ENCODE peak calls at places on chromosome 1, in eight cellular contexts. M, B, G, S, Q, C, J and Z are unnamed samples.

GRCh38 chr1:31762726-31763670 is 1.1 kb downstream of the ADGRB2 start:
- DNase-seq in C (peak; percentile 37), Q (peak; percentile 80), S (peak; percentile 75), G (peak; percentile 56), J (peak; percentile 87), B (peak; percentile 83), M (peak; percentile 51), Z (no peak)

GRCh38 chr1:92483442-92484170 is 3.1 kb downstream of the GFI1 start:
- DNase-seq in G (no peak), B (no peak), S (no peak), J (peak; percentile 86), Q (no peak), M (no peak), C (no peak), Z (no peak)

GRCh38 chr1:26580116-26580515 is 50.6 kb downstream of the RPS6KA1 start:
- DNase-seq in B (no peak), G (no peak), S (no peak), Q (no peak), C (no peak), M (no peak), J (peak; percentile 53), Z (no peak)

GRCh38 chr1:97384294-97384952 is 536.4 kb downstream of the DPYD start:
- DNase-seq in S (no peak), G (no peak), Q (no peak), J (no peak), C (peak; percentile 99), B (no peak), M (no peak), Z (peak; percentile 54)

GRCh38 chr1:74422379-74423155 is 89.8 kb downstream of the LRRC53 start:
- DNase-seq in S (no peak), M (no peak), G (no peak), Q (no peak), C (peak; percentile 64), B (no peak), J (no peak), Z (no peak)

GRCh38 chr1:94236630-94237290 is 624 bp downstream of the ARHGAP29 start:
- DNase-seq in Q (peak; percentile 26), G (no peak), M (no peak), B (no peak), J (no peak), S (peak; percentile 5), C (peak; percentile 55), Z (no peak)

GRCh38 chr1:193109619-193110018 is 4.4 kb upstream of the GLRX2 start:
- DNase-seq in M (no peak), S (no peak), J (no peak), G (no peak), C (no peak), Q (no peak), B (no peak), Z (no peak)

GRCh38 chr1:66626261-66626660 is 92.3 kb downstream of the SGIP1 start:
- DNase-seq in M (no peak), Q (no peak), C (peak; percentile 66), G (no peak), B (no peak), J (no peak), S (no peak), Z (no peak)

GRCh38 chr1:9245661-9246060 is 11.1 kb downstream of the H6PD start:
- DNase-seq in S (no peak), C (no peak), B (no peak), G (no peak), J (no peak), M (no peak), Q (no peak), Z (no peak)

GRCh38 chr1:159889821-159890252 is 10.1 kb downstream of the CFAP45 start:
- DNase-seq in S (no peak), G (no peak), C (peak; percentile 96), Q (no peak), B (peak; percentile 7), M (no peak), J (no peak), Z (no peak)

GRCh38 chr1:32904797-32905196 is 3.6 kb upstream of the TMEM54 start:
- DNase-seq in S (no peak), M (no peak), C (no peak), B (no peak), Q (no peak), G (no peak), J (no peak), Z (no peak)

GRCh38 chr1:241963722-241964121 is 6.2 kb downstream of the BECN2 start:
- DNase-seq in G (no peak), S (no peak), J (no peak), Q (no peak), B (no peak), C (no peak), M (no peak), Z (no peak)

GRCh38 chr1:25715888-25716287 is 84.1 kb upstream of the SELENON start:
- DNase-seq in B (no peak), Q (no peak), J (no peak), M (no peak), S (no peak), G (no peak), C (no peak), Z (no peak)

GRCh38 chr1:150973258-150973825 is 1.3 kb downstream of the CERS2 start:
- DNase-seq in C (peak; percentile 39), B (no peak), M (no peak), G (no peak), S (no peak), J (peak; percentile 40), Q (peak; percentile 43), Z (no peak)

GRCh38 chr1:5099018-5099417 is 444.6 kb downstream of the AJAP1 start:
- DNase-seq in J (no peak), Q (no peak), M (no peak), S (no peak), C (no peak), B (no peak), G (no peak), Z (no peak)

GRCh38 chr1:207825719-207826556 is 74.1 kb downstream of the CD46 start:
- DNase-seq in G (peak; percentile 89), J (peak; percentile 89), C (peak; percentile 52), Q (peak; percentile 33), S (no peak), B (peak; percentile 55), M (peak; percentile 90), Z (no peak)